ENCODE peak calls at places on chromosome 1, in five cellular contexts. I is right cardiac atrium, K is iPS-NIHi11, N is IMR-90, Z is M059J. P is an unnamed sample.

GRCh38 chr1:204288061-204288588 is 71.6 kb downstream of the PLEKHA6 start:
- DNase-seq in I (peak; percentile 90), K (peak; percentile 66), N (no peak), Z (peak; percentile 41), P (peak; percentile 100)

GRCh38 chr1:65429806-65430205 is 9.3 kb downstream of the LEPR start:
- DNase-seq in I (no peak), K (no peak), N (peak; percentile 61), Z (peak; percentile 94), P (peak; percentile 94)

GRCh38 chr1:21318714-21319159 is 28.5 kb upstream of the ECE1 start:
- DNase-seq in I (peak; percentile 98), K (no peak), N (peak; percentile 87), Z (no peak), P (no peak)

GRCh38 chr1:54884768-54885167 is 2.2 kb downstream of the DHCR24 start:
- DNase-seq in I (no peak), K (no peak), N (no peak), Z (no peak), P (no peak)

GRCh38 chr1:225253784-225254183 is 174.1 kb downstream of the LBR start:
- DNase-seq in I (no peak), K (no peak), N (peak; percentile 3), Z (peak; percentile 89), P (peak; percentile 48)

GRCh38 chr1:3334366-3334765 is 120.1 kb upstream of the ARHGEF16 start:
- DNase-seq in I (no peak), K (no peak), N (no peak), Z (no peak), P (no peak)

GRCh38 chr1:109263597-109264378 is 14.4 kb downstream of the CELSR2 start:
- DNase-seq in I (peak; percentile 94), K (peak; percentile 98), N (peak; percentile 79), Z (peak; percentile 83), P (peak; percentile 94)

GRCh38 chr1:78839704-78840277 is 166.7 kb downstream of the ADGRL4 start:
- DNase-seq in I (no peak), K (peak; percentile 47), N (peak; percentile 51), Z (peak; percentile 48), P (peak; percentile 58)

GRCh38 chr1:155081472-155082300 is 3.0 kb downstream of the EFNA3 start:
- DNase-seq in I (peak; percentile 60), K (no peak), N (no peak), Z (no peak), P (no peak)